ENCODE peak calls at places on chromosomes 12 and 14, in eight cellular contexts. J, V, T, R, D, K, Q and I are unnamed samples.

GRCh38 chr12:40794087-40794486 is 101.8 kb downstream of the CNTN1 start:
- DNase-seq in J (no peak), V (no peak), T (no peak), R (no peak), D (no peak), K (no peak), Q (no peak), I (no peak)

GRCh38 chr14:103528158-103528511 is 861 bp upstream of the TRMT61A start:
- DNase-seq in J (no peak), V (no peak), T (no peak), R (no peak), D (peak; percentile 73), K (no peak), Q (peak; percentile 68), I (no peak)

GRCh38 chr14:68952544-68953535 is 26.3 kb downstream of the ACTN1 start:
- DNase-seq in J (peak; percentile 65), V (peak; percentile 54), T (no peak), R (no peak), D (no peak), K (no peak), Q (no peak), I (no peak)

GRCh38 chr12:96289067-96289466 is 94.9 kb downstream of the ELK3 start:
- DNase-seq in J (no peak), V (no peak), T (no peak), R (no peak), D (no peak), K (no peak), Q (no peak), I (no peak)

GRCh38 chr12:38934696-38935095 is 29.3 kb upstream of the CPNE8 start:
- DNase-seq in J (no peak), V (no peak), T (no peak), R (no peak), D (no peak), K (no peak), Q (no peak), I (no peak)

GRCh38 chr12:206746-207440 is 7.1 kb downstream of the SLC6A12 start:
- DNase-seq in J (no peak), V (no peak), T (no peak), R (no peak), D (no peak), K (no peak), Q (no peak), I (peak; percentile 70)

GRCh38 chr12:117472983-117473382 is 111.6 kb upstream of the NOS1 start:
- DNase-seq in J (peak; percentile 18), V (no peak), T (no peak), R (no peak), D (no peak), K (no peak), Q (peak; percentile 19), I (no peak)

GRCh38 chr14:82872494-82872893 is 1338.8 kb upstream of the SEL1L start:
- DNase-seq in J (no peak), V (no peak), T (no peak), R (no peak), D (no peak), K (no peak), Q (no peak), I (no peak)

GRCh38 chr12:50505945-50506344 is 1.2 kb downstream of the DIP2B start:
- DNase-seq in J (peak; percentile 17), V (no peak), T (no peak), R (no peak), D (peak; percentile 65), K (peak; percentile 54), Q (peak; percentile 57), I (no peak)

GRCh38 chr12:15819644-15820437 is 30.7 kb upstream of the EPS8 start:
- DNase-seq in J (no peak), V (no peak), T (no peak), R (no peak), D (no peak), K (no peak), Q (no peak), I (no peak)

GRCh38 chr12:32201996-32202395 is 95.3 kb downstream of the BICD1 start:
- DNase-seq in J (no peak), V (no peak), T (no peak), R (no peak), D (no peak), K (no peak), Q (no peak), I (no peak)

GRCh38 chr12:29741342-29742241 is 42.1 kb downstream of the TMTC1 start:
- DNase-seq in J (no peak), V (no peak), T (no peak), R (no peak), D (no peak), K (no peak), Q (no peak), I (no peak)

GRCh38 chr12:50185975-50186663 is 18.9 kb upstream of the CERS5 start:
- DNase-seq in J (no peak), V (no peak), T (peak; percentile 67), R (no peak), D (no peak), K (no peak), Q (no peak), I (no peak)

GRCh38 chr12:88753707-88754106 is 173.4 kb upstream of the KITLG start:
- DNase-seq in J (no peak), V (no peak), T (no peak), R (no peak), D (no peak), K (no peak), Q (no peak), I (no peak)

GRCh38 chr12:104276192-104277131 is 27.1 kb upstream of the EID3 start:
- DNase-seq in J (no peak), V (peak; percentile 36), T (no peak), R (peak; percentile 69), D (no peak), K (no peak), Q (peak; percentile 32), I (no peak)

GRCh38 chr12:27868165-27868564 is 88.1 kb upstream of the MANSC4 start:
- DNase-seq in J (no peak), V (no peak), T (no peak), R (no peak), D (no peak), K (no peak), Q (no peak), I (no peak)

GRCh38 chr12:107446476-107446875 is 239.1 kb upstream of the PWP1 start:
- DNase-seq in J (no peak), V (no peak), T (no peak), R (no peak), D (no peak), K (no peak), Q (no peak), I (no peak)

GRCh38 chr14:106883218-106883692 is 1356.9 kb downstream of the TMEM121 start:
- DNase-seq in J (no peak), V (no peak), T (peak; percentile 71), R (no peak), D (peak; percentile 61), K (no peak), Q (no peak), I (peak; percentile 77)

GRCh38 chr14:21406213-21406612 is 22.4 kb upstream of the SUPT16H start:
- DNase-seq in J (no peak), V (no peak), T (no peak), R (no peak), D (no peak), K (no peak), Q (no peak), I (no peak)

GRCh38 chr14:21405097-21405496 is 21.3 kb upstream of the SUPT16H start:
- DNase-seq in J (no peak), V (no peak), T (no peak), R (no peak), D (no peak), K (no peak), Q (no peak), I (no peak)

DNA sequence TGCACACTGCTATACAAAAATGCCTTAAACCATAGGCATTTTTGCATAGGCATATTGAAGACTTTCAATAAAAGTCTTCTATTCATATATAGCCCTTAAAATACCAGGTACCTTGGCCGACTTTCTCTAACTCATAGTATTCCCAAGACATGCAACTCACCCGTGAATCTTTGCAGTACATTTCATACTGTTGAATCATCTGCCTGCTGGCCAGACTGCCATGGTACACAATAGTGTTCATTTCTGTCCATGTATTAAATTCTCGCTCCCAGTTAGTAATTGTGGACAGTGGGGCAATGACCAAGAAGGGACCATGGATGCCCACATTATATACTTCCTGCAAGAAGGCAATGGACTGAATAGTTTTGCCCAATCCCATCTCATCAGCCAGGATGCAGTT is 24.3 kb upstream of the SUPT16H start:
- DNase-seq in J (no peak), V (no peak), T (no peak), R (no peak), D (no peak), K (no peak), Q (no peak), I (no peak)
- TF ChIP-seq CTCF in J (no peak), V (no peak), T (no peak), R (no peak), D (no peak), K (no peak), Q (no peak), I (no peak)

GRCh38 chr14:61566537-61567225 is 128.6 kb upstream of the HIF1A start:
- DNase-seq in J (peak; percentile 49), V (no peak), T (peak; percentile 56), R (no peak), D (no peak), K (peak; percentile 13), Q (no peak), I (no peak)
- H3K4me1 ChIP-seq in J (peaks cover 61% of the 10 kb centered on the region), V (no peaks in the 10 kb centered on the region), T (peaks cover 20% of the 10 kb centered on the region), R (peaks cover 65% of the 10 kb centered on the region), D (peaks cover 70% of the 10 kb centered on the region), K (peaks cover 17% of the 10 kb centered on the region), Q (peaks cover 12% of the 10 kb centered on the region), I (peaks cover 39% of the 10 kb centered on the region)

GRCh38 chr14:32224731-32225377 is 21.8 kb upstream of the RNU6-8 start:
- DNase-seq in J (peak; percentile 81), V (no peak), T (no peak), R (peak; percentile 49), D (peak; percentile 74), K (no peak), Q (no peak), I (no peak)
- TF ChIP-seq CTCF in J (peak; percentile 26), V (no peak), T (peak; percentile 37), R (peak; percentile 19), D (peak; percentile 57), K (no peak), Q (no peak), I (peak; percentile 25)

GRCh38 chr14:70981005-70981952 is 74.0 kb downstream of the PCNX1 start:
- DNase-seq in J (no peak), V (no peak), T (no peak), R (no peak), D (no peak), K (no peak), Q (no peak), I (no peak)

GRCh38 chr14:70976591-70976990 is 69.3 kb downstream of the PCNX1 start:
- DNase-seq in J (no peak), V (no peak), T (no peak), R (no peak), D (no peak), K (no peak), Q (no peak), I (no peak)

GRCh38 chr14:70987042-70987441 is 79.8 kb downstream of the PCNX1 start:
- DNase-seq in J (no peak), V (no peak), T (no peak), R (no peak), D (no peak), K (no peak), Q (no peak), I (no peak)

DNA sequence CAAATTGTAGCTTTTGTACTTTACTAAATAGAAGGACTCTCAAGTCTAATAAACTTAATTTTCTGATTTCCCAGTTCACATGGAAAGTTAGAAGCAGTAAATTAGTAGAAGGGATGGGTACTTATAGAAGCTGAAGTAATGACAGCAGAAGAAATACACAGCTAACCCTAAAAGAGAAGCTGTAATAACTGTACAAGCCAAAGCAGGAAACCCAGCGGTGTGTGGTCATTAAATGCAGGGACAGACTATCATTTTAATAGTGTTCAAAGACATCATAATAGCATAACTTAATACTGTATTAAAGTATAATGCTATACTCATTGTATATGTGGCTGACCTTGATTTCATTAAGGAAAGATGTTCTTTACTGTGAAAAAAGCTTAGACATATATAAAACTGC is 74.9 kb downstream of the PCNX1 start:
- DNase-seq in J (no peak), V (no peak), T (no peak), R (no peak), D (no peak), K (no peak), Q (no peak), I (no peak)
- H3K4me1 ChIP-seq in J (no peaks in the 10 kb centered on the region), V (no peaks in the 10 kb centered on the region), T (peaks cover 8% of the 10 kb centered on the region), R (peaks cover 22% of the 10 kb centered on the region), D (peaks cover 42% of the 10 kb centered on the region), K (no peaks in the 10 kb centered on the region), Q (no peaks in the 10 kb centered on the region), I (peaks cover 28% of the 10 kb centered on the region)